ENCODE peak calls at places on chromosomes 11 and 22, in seven cellular contexts. N is small intestine; K is CD4-positive, alpha-beta memory T cell; M is ovary; O is colonic mucosa; F is vagina; L is body of pancreas. X is an unnamed sample.

GRCh38 chr11:9815486-9816136 is 151.7 kb downstream of the SWAP70 start:
- DNase-seq in M (no peak), F (no peak), N (no peak), K (no peak), L (no peak), O (no peak), X (no peak)

GRCh38 chr11:2781413-2782274 is 81.8 kb upstream of the KCNQ1OT1 start:
- DNase-seq in L (peak), O (peak), N (no peak), M (peak), F (peak), K (no peak), X (peak)

GRCh38 chr11:117946196-117946841 is 17.1 kb upstream of the TMPRSS13 start:
- DNase-seq in F (peak), K (no peak), M (no peak), N (no peak), L (no peak), O (no peak), X (no peak)

GRCh38 chr11:15927196-15927865 is 429.0 kb downstream of the SOX6 start:
- DNase-seq in N (peak), K (no peak), M (no peak), O (no peak), F (no peak), L (no peak), X (no peak)

GRCh38 chr11:129224538-129224937 is 32.4 kb upstream of the ARHGAP32 start:
- DNase-seq in F (no peak), L (no peak), N (no peak), O (no peak), M (no peak), K (no peak), X (no peak)

GRCh38 chr11:35318977-35319925 is 100.1 kb downstream of the SLC1A2 start:
- DNase-seq in K (no peak), L (no peak), M (no peak), O (no peak), F (no peak), N (no peak), X (no peak)

GRCh38 chr22:19480789-19481188 is 1.1 kb downstream of the CDC45 start:
- DNase-seq in M (no peak), F (no peak), O (no peak), L (no peak), K (no peak), N (no peak), X (no peak)

GRCh38 chr11:76233936-76234703 is 27.8 kb upstream of the WNT11 start:
- DNase-seq in M (peak), O (peak), K (no peak), F (peak), N (peak), L (peak), X (no peak)

GRCh38 chr22:38032681-38033521 is 24.3 kb upstream of the PICK1 start:
- DNase-seq in M (no peak), F (peak), O (no peak), N (no peak), L (no peak), K (no peak), X (no peak)

GRCh38 chr11:26286472-26287066 is 45.4 kb upstream of the ANO3 start:
- DNase-seq in O (no peak), M (no peak), L (no peak), F (no peak), K (no peak), N (no peak), X (no peak)

GRCh38 chr22:37739000-37739399 is 42.2 kb downstream of the TRIOBP start:
- DNase-seq in K (no peak), O (peak), F (no peak), L (no peak), N (no peak), M (peak), X (no peak)

GRCh38 chr22:37994049-37994448 is 9.7 kb upstream of the SOX10 start:
- DNase-seq in F (no peak), M (no peak), L (no peak), K (no peak), N (no peak), O (no peak), X (no peak)

GRCh38 chr11:73308003-73308962 is at the start of gene ARHGEF17:
- DNase-seq in O (peak), N (no peak), M (peak), L (peak), F (no peak), K (no peak), X (no peak)

GRCh38 chr11:64245797-64246623 is 733 bp downstream of the PPP1R14B start:
- DNase-seq in L (peak), K (peak), O (peak), N (peak), F (no peak), M (peak), X (peak)

GRCh38 chr11:118084247-118084646 is 2.5 kb downstream of the SMIM35 start:
- DNase-seq in N (peak), L (no peak), O (peak), M (no peak), F (no peak), K (no peak), X (no peak)

GRCh38 chr11:66559141-66559861 is 9.1 kb downstream of the CTSF start:
- DNase-seq in O (no peak), K (no peak), M (peak), F (peak), L (peak), N (peak), X (no peak)

GRCh38 chr22:38304526-38304925 is 12.7 kb downstream of the CSNK1E start:
- DNase-seq in F (no peak), K (no peak), M (no peak), L (no peak), O (no peak), N (no peak), X (no peak)

GRCh38 chr11:30128269-30128932 is 102.4 kb upstream of the FSHB start:
- DNase-seq in N (peak), O (no peak), L (no peak), M (no peak), F (no peak), K (no peak), X (no peak)

GRCh38 chr11:89405629-89406028 is 85.5 kb downstream of the NOX4 start:
- DNase-seq in F (no peak), O (no peak), N (no peak), L (no peak), K (no peak), M (no peak), X (no peak)

GRCh38 chr22:23511627-23512347 is 68.3 kb downstream of the IGLL1 start:
- DNase-seq in M (no peak), N (no peak), O (no peak), F (no peak), L (no peak), K (no peak), X (no peak)

GRCh38 chr11:123707606-123708205 is 33.8 kb downstream of the ZNF202 start:
- DNase-seq in L (peak), O (peak), K (no peak), N (peak), F (no peak), M (peak), X (no peak)

GRCh38 chr11:29310706-29311342 is 706.0 kb downstream of the KCNA4 start:
- DNase-seq in O (no peak), L (no peak), N (no peak), K (no peak), F (no peak), M (no peak), X (no peak)

GRCh38 chr22:42820075-42820763 is 36.9 kb downstream of the ARFGAP3 start:
- DNase-seq in N (peak), K (no peak), M (no peak), O (no peak), L (no peak), F (no peak), X (no peak)

GRCh38 chr11:72786305-72787261 is 7.3 kb downstream of the STARD10 start:
- DNase-seq in M (no peak), K (no peak), F (no peak), O (peak), L (no peak), N (peak), X (no peak)

GRCh38 chr11:32140121-32140520 is 49.2 kb downstream of the RCN1 start:
- DNase-seq in K (no peak), O (no peak), M (no peak), F (no peak), N (no peak), L (no peak), X (no peak)

GRCh38 chr11:75673977-75674582 is 5.2 kb upstream of the MAP6 start:
- DNase-seq in F (no peak), O (no peak), L (no peak), K (no peak), N (peak), M (no peak), X (no peak)

GRCh38 chr11:76768091-76769047 is 14.8 kb upstream of the TSKU start:
- DNase-seq in K (peak), L (no peak), F (no peak), O (peak), N (peak), M (no peak), X (no peak)

GRCh38 chr11:132982769-132983168 is 549.5 kb downstream of the OPCML start:
- DNase-seq in L (no peak), K (no peak), O (no peak), N (no peak), F (no peak), M (no peak), X (no peak)

GRCh38 chr11:7046474-7046873 is 26.2 kb downstream of the NLRP14 start:
- DNase-seq in L (no peak), F (no peak), M (no peak), O (no peak), N (no peak), K (no peak), X (no peak)

GRCh38 chr22:48751539-48752437 is 1075.9 kb downstream of the BRD1 start:
- DNase-seq in F (peak), M (no peak), K (no peak), O (peak), L (no peak), N (no peak), X (no peak)

GRCh38 chr11:15097411-15097810 is 17.3 kb upstream of the INSC start:
- DNase-seq in L (no peak), M (no peak), N (no peak), O (no peak), F (no peak), K (no peak), X (no peak)

GRCh38 chr22:50469377-50470305 is 5.2 kb downstream of the SBF1 start:
- DNase-seq in L (peak), M (no peak), O (peak), F (no peak), N (peak), K (peak), X (peak)

GRCh38 chr11:518463-519202 is 11.6 kb upstream of the RNH1 start:
- DNase-seq in L (peak), F (peak), M (peak), O (peak), N (peak), K (peak), X (peak)

GRCh38 chr11:8262552-8263108 is 1.0 kb downstream of the LMO1 start:
- DNase-seq in N (no peak), O (no peak), M (peak), K (no peak), F (no peak), L (peak), X (no peak)

GRCh38 chr11:97722721-97723120 is 1298.0 kb upstream of the CNTN5 start:
- DNase-seq in M (no peak), N (no peak), K (peak), O (no peak), F (no peak), L (no peak), X (no peak)

GRCh38 chr11:108916935-108917334 is 252.1 kb downstream of the DDX10 start:
- DNase-seq in M (no peak), F (no peak), L (no peak), O (no peak), K (no peak), N (no peak), X (no peak)

GRCh38 chr11:67318239-67318555 is 14.9 kb downstream of the SSH3 start:
- DNase-seq in L (no peak), K (no peak), N (no peak), F (no peak), O (peak), M (no peak), X (no peak)

GRCh38 chr11:111691731-111692130 is 74.5 kb downstream of the PPP2R1B start:
- DNase-seq in L (no peak), M (no peak), F (no peak), N (no peak), O (no peak), K (no peak), X (no peak)

GRCh38 chr11:111696556-111696955 is 69.6 kb downstream of the PPP2R1B start:
- DNase-seq in N (no peak), F (no peak), O (no peak), K (no peak), L (no peak), M (no peak), X (no peak)

GRCh38 chr11:111697910-111698309 is 68.3 kb downstream of the PPP2R1B start:
- DNase-seq in K (no peak), L (no peak), M (no peak), O (no peak), F (no peak), N (no peak), X (no peak)

GRCh38 chr11:111693224-111693937 is 72.8 kb downstream of the PPP2R1B start:
- DNase-seq in K (no peak), M (no peak), N (peak), O (no peak), F (no peak), L (no peak), X (no peak)

DNA sequence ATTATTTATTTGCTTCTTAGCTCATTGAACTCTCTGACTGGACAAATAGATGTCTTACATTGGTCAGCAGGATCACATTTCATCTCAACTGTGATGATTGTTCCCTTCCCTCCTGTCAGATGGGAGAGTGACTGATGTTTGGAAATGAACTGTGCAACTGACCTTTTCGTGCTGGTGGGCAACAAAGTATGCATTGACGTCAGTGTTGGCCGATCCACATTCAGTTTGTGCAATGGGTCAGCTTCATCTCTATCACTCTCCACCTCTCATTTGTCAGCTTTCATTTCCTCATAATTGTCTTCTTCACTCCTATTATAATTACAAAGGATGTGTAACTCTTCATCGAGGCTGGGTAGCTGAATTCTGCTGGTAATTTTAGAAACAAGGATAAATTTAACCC is 71.3 kb downstream of the PPP2R1B start:
- DNase-seq in M (no peak), K (no peak), L (no peak), O (no peak), F (no peak), N (peak), X (no peak)
- H3K27ac ChIP-seq in M (no peak), K (no peak), L (no peak), O (no peak), F (no peak), N (no peak), X (no peak)

DNA sequence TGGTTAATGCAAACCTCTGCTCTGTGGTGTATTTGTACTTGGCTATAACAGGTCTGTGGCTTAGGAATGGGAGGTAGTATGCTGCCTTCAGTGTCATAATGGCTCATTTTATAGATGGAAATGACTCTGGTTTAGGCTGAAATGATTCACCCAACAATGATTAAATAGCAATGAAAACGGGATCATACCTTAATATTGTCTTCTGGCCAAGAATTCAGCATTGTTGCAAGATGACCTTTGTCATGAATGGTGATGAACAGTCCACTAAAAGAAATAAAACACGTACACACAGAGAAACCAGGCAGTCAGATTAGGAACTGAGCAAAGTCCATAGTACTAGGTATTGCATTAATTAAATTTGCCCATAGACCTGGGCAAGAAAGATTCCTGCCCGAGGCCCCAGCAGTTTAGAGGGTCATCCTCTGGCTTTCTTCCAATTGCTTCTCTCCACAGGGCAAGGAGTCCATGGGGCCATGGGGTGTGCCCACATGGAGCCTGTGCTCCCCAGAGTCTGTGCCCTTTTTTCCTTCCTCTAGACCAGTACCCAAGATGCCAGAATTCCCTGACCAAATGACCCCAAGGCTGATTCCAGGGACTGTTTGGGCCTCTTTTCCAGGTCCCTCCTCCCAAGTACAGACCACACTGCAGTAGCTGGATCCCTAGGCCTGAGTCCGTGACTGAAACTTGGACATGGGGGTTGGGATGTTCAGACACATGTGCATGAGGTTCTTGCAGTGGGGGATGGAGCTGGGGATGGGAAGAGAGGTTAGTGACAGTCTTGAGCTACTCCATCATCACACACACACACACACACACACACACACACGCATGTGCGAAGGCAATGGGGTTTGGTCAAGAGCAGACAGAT is 134.2 kb downstream of the CCDC81 start:
- DNase-seq in L (no peak), N (peak), F (no peak), O (peak), M (no peak), K (no peak), X (no peak)
- H3K27ac ChIP-seq in L (no peak), N (peak), F (no peak), O (peak), M (no peak), K (no peak), X (peak)

GRCh38 chr22:24563246-24563645 is 7.4 kb downstream of the SNRPD3 start:
- DNase-seq in M (no peak), N (no peak), F (no peak), L (no peak), O (no peak), K (no peak), X (no peak)
- H3K27ac ChIP-seq in M (no peak), N (no peak), F (no peak), L (no peak), O (no peak), K (no peak), X (no peak)

GRCh38 chr11:11202885-11203284 is 150.2 kb downstream of the CSNK2A3 start:
- DNase-seq in M (no peak), F (no peak), N (no peak), K (no peak), L (no peak), O (no peak), X (no peak)
- H3K27ac ChIP-seq in M (no peak), F (no peak), N (no peak), K (no peak), L (no peak), O (no peak), X (no peak)

GRCh38 chr22:20802452-20802851 is 28.5 kb downstream of the SERPIND1 start:
- DNase-seq in O (no peak), K (no peak), F (no peak), L (no peak), N (no peak), M (no peak), X (no peak)

GRCh38 chr22:20796731-20797130 is 22.8 kb downstream of the SERPIND1 start:
- DNase-seq in O (no peak), K (no peak), M (no peak), L (no peak), F (no peak), N (no peak), X (no peak)

GRCh38 chr22:20799449-20799848 is 25.5 kb downstream of the SERPIND1 start:
- DNase-seq in N (no peak), O (no peak), M (no peak), K (no peak), L (no peak), F (no peak), X (no peak)

GRCh38 chr22:20798218-20798617 is 24.3 kb downstream of the SERPIND1 start:
- DNase-seq in M (no peak), F (no peak), K (no peak), O (no peak), L (no peak), N (no peak), X (no peak)

DNA sequence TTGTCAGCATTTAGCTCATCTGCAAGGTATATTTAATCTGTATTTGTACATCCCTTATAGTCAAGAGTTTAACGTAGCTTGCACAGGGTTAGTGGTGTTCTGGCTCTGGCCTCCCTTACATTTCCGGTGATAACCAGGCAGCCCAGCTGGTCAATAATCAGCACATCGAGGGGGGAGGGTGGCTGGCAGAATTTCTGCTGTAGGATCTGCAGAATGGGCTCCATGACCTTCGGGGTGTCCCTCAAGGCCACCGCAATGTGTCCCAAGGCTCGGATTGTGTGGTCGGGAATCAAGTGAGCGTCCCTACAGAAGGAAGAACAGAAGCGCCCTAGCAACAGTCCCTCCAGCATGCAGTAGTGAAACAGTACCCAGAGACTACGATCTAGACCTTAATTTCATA is 25.1 kb downstream of the SERPIND1 start:
- DNase-seq in F (no peak), K (no peak), M (no peak), O (no peak), L (no peak), N (no peak), X (no peak)
- H3K27ac ChIP-seq in F (no peak), K (no peak), M (no peak), O (no peak), L (no peak), N (no peak), X (no peak)

X was measured in RWPE2.